ENCODE peak calls at places on chromosomes 6 and 20, in ten cellular contexts. O is effector memory CD4-positive, alpha-beta T cell; W is C1 segment of cervical spinal cord; U is activated effector memory CD4-positive, alpha-beta T cell treated with Interleukin-2 at 50 U/mL for 16 hours; V is stimulated activated CD4-positive, alpha-beta T cell treated with anti-CD3 and anti-CD28 coated beads, TNF-alpha, amount 100 ng/mL, for 24 hours; G is HCT116; N is ovary; C is COR-L47; A is neuronal stem cell; B is HEK293T. M is an unnamed sample.

GRCh38 chr20:32160341-32160740 is 47.2 kb downstream of the PLAGL2 start:
- DNase-seq in V (no peak), W (no peak), A (no peak), N (no peak), U (no peak), G (no peak), C (no peak), O (no peak), B (no peak), M (no peak)

GRCh38 chr6:153625089-153625488 is 414.0 kb upstream of the OPRM1 start:
- DNase-seq in V (no peak), W (no peak), A (peak; percentile 3), O (no peak), C (no peak), U (no peak), G (no peak), N (no peak), B (peak; percentile 52), M (no peak)

GRCh38 chr20:61218886-61219480 is 33.1 kb upstream of the CDH4 start:
- DNase-seq in W (no peak), A (no peak), O (no peak), N (no peak), U (no peak), G (no peak), B (no peak), C (no peak), V (no peak), M (no peak)

GRCh38 chr6:6648659-6649343 is 60.3 kb downstream of the LY86 start:
- DNase-seq in B (no peak), V (no peak), N (no peak), A (no peak), C (no peak), G (no peak), O (no peak), U (no peak), W (no peak), M (no peak)

GRCh38 chr20:38321959-38322598 is 18.1 kb downstream of the BPI start:
- DNase-seq in C (peak; percentile 11), W (peak; percentile 31), U (no peak), B (peak; percentile 64), G (peak; percentile 26), N (peak; percentile 41), V (no peak), O (no peak), A (peak; percentile 36), M (peak; percentile 40)

GRCh38 chr20:33667245-33668086 is 723 bp downstream of the ACTL10 start:
- DNase-seq in B (no peak), N (peak; percentile 87), O (peak; percentile 51), V (no peak), G (no peak), W (peak; percentile 45), C (peak; percentile 55), U (peak; percentile 72), A (no peak), M (peak; percentile 46)

GRCh38 chr6:104684911-104685415 is 174.8 kb downstream of the HACE1 start:
- DNase-seq in V (no peak), B (no peak), U (no peak), G (no peak), C (no peak), O (no peak), N (no peak), W (no peak), A (no peak), M (no peak)

GRCh38 chr6:78861509-78861908 is 5.8 kb upstream of the IRAK1BP1 start:
- DNase-seq in B (peak; percentile 7), C (no peak), N (no peak), W (no peak), V (no peak), G (no peak), O (no peak), A (no peak), U (no peak), M (no peak)

GRCh38 chr20:19973920-19974620 is 43.1 kb upstream of the NAA20 start:
- DNase-seq in W (peak; percentile 59), B (no peak), G (no peak), U (no peak), N (peak; percentile 68), C (no peak), A (no peak), O (no peak), V (no peak), M (peak; percentile 64)

GRCh38 chr20:5480824-5481600 is 164.3 kb upstream of the PROKR2 start:
- DNase-seq in O (no peak), N (no peak), V (no peak), G (no peak), U (no peak), A (no peak), W (no peak), B (no peak), C (peak; percentile 21), M (no peak)

GRCh38 chr20:64077094-64077493 is 2.2 kb downstream of the RGS19 start:
- DNase-seq in O (peak; percentile 37), A (no peak), C (no peak), G (no peak), W (peak; percentile 28), V (no peak), N (no peak), B (no peak), U (peak; percentile 29), M (no peak)

GRCh38 chr6:9398794-9399373 is 963.5 kb upstream of the SLC35B3 start:
- DNase-seq in A (no peak), B (no peak), U (no peak), C (no peak), V (no peak), G (no peak), O (no peak), W (no peak), N (no peak), M (peak; percentile 19)

GRCh38 chr6:52953911-52954839 is 40.9 kb downstream of the GSTA4 start:
- DNase-seq in V (no peak), U (no peak), B (no peak), C (no peak), N (no peak), W (no peak), A (no peak), G (no peak), O (no peak), M (no peak)

GRCh38 chr6:582370-582769 is 74.5 kb downstream of the HUS1B start:
- DNase-seq in W (no peak), N (no peak), O (no peak), C (no peak), U (no peak), A (peak; percentile 36), B (no peak), G (no peak), V (no peak), M (no peak)

GRCh38 chr20:10718671-10719070 is 44.9 kb upstream of the JAG1 start:
- DNase-seq in V (no peak), A (no peak), N (no peak), C (no peak), O (no peak), G (no peak), B (no peak), W (no peak), U (no peak), M (no peak)

GRCh38 chr6:149440735-149441662 is 40.9 kb downstream of the SUMO4 start:
- DNase-seq in W (no peak), O (no peak), A (no peak), N (no peak), U (no peak), C (no peak), G (no peak), B (no peak), V (no peak), M (no peak)

GRCh38 chr6:145924600-145924999 is 39.6 kb downstream of the SHPRH start:
- DNase-seq in V (no peak), U (no peak), W (no peak), A (no peak), B (no peak), C (no peak), G (no peak), O (no peak), N (no peak), M (no peak)

GRCh38 chr20:20782747-20783146 is 70.3 kb upstream of the RALGAPA2 start:
- DNase-seq in C (no peak), U (no peak), N (no peak), W (no peak), V (no peak), B (no peak), A (no peak), G (no peak), O (no peak), M (no peak)

M was measured in heart left ventricle.